ENCODE peak calls at places on chromosome 12, in seven cellular contexts. F is body of pancreas; H is left lung; N is PC-3; I is psoas muscle; P is upper lobe of right lung; C is CD8-positive, alpha-beta T cell. A is an unnamed sample. For H3K27me3 and H3K4me1, the result is how much of the 10 kb centered on the place peaks cover.

GRCh38 chr12:71610036-71610795 is 53.4 kb downstream of the ZFC3H1 start:
- ATAC-seq in H (no peak), F (no peak), C (peak), P (no peak), I (no peak), N (no peak), A (no peak)

GRCh38 chr12:117718559-117718958 is 250.2 kb downstream of the KSR2 start:
- ATAC-seq in H (no peak), C (no peak), P (no peak), N (no peak), F (no peak), I (peak), A (no peak)

GRCh38 chr12:63045020-63045860 is 105.8 kb downstream of the AVPR1A start:
- ATAC-seq in N (peak), C (no peak), F (peak), H (no peak), I (no peak), P (no peak), A (no peak)

GRCh38 chr12:11794311-11794710 is 144.8 kb downstream of the ETV6 start:
- ATAC-seq in H (no peak), I (peak), N (no peak), C (no peak), F (peak), P (no peak), A (peak)

GRCh38 chr12:54439096-54439495 is 20.0 kb upstream of the ITGA5 start:
- ATAC-seq in N (no peak), F (no peak), C (no peak), I (peak), H (peak), P (no peak), A (peak)

GRCh38 chr12:114655934-114656697 is 27.9 kb downstream of the TBX3 start:
- ATAC-seq in I (no peak), F (no peak), C (no peak), H (no peak), N (peak), P (peak), A (no peak)

GRCh38 chr12:45183263-45183662 is 32.6 kb upstream of the ANO6 start:
- ATAC-seq in F (no peak), H (peak), N (no peak), I (no peak), C (no peak), P (no peak), A (no peak)

GRCh38 chr12:1917172-1918070 is 1.0 kb downstream of the CACNA2D4 start:
- ATAC-seq in H (peak), I (no peak), F (no peak), C (no peak), P (peak), N (no peak), A (no peak)

GRCh38 chr12:52316701-52317100 is 4.5 kb downstream of the KRT83 start:
- ATAC-seq in C (no peak), H (no peak), I (no peak), F (no peak), P (no peak), N (no peak), A (no peak)

GRCh38 chr12:2853626-2854025 is 3.2 kb downstream of the TEX52 start:
- ATAC-seq in F (peak), C (peak), H (peak), N (peak), P (peak), I (peak), A (peak)

GRCh38 chr12:50188875-50189575 is 21.9 kb upstream of the CERS5 start:
- ATAC-seq in N (no peak), I (no peak), P (no peak), F (no peak), H (no peak), C (no peak), A (no peak)

GRCh38 chr12:47014474-47014873 is 64.9 kb upstream of the PCED1B start:
- ATAC-seq in N (peak), C (no peak), P (no peak), H (peak), F (no peak), I (no peak), A (no peak)

GRCh38 chr12:55712700-55713415 is 3.0 kb upstream of the BLOC1S1 start:
- ATAC-seq in C (no peak), F (no peak), H (no peak), P (no peak), N (no peak), I (peak), A (no peak)

GRCh38 chr12:91091916-91092715 is 19.2 kb downstream of the LUM start:
- ATAC-seq in P (no peak), F (no peak), C (no peak), H (no peak), I (no peak), N (no peak), A (no peak)

GRCh38 chr12:51910168-51910567 is 2.9 kb downstream of the ACVRL1 start:
- ATAC-seq in N (no peak), H (no peak), P (no peak), I (no peak), C (no peak), F (no peak), A (no peak)

GRCh38 chr12:30858471-30858870 is 68.1 kb upstream of the TSPAN11 start:
- ATAC-seq in H (no peak), C (no peak), F (no peak), P (no peak), N (no peak), I (no peak), A (no peak)

GRCh38 chr12:118680361-118680963 is 300.9 kb upstream of the SRRM4 start:
- ATAC-seq in C (no peak), N (no peak), I (no peak), H (no peak), F (no peak), P (no peak), A (no peak)

GRCh38 chr12:112115259-112116045 is 6.9 kb upstream of the NAA25 start:
- ATAC-seq in F (no peak), I (no peak), H (no peak), P (no peak), C (no peak), N (no peak), A (no peak)

GRCh38 chr12:62750941-62751843 is 183.8 kb downstream of the PPM1H start:
- ATAC-seq in F (no peak), C (no peak), N (peak), I (no peak), P (no peak), H (peak), A (no peak)

GRCh38 chr12:119296535-119296934 is 38.0 kb upstream of the CCDC60 start:
- ATAC-seq in F (no peak), H (no peak), N (no peak), C (no peak), P (no peak), I (no peak), A (no peak)

GRCh38 chr12:3432176-3432742 is 58.7 kb upstream of the PRMT8 start:
- ATAC-seq in C (no peak), F (peak), I (no peak), N (no peak), P (peak), H (peak), A (no peak)

GRCh38 chr12:99278899-99279298 is 368.7 kb upstream of the GARIN6 start:
- ATAC-seq in F (no peak), P (no peak), C (no peak), N (no peak), I (no peak), H (no peak), A (no peak)

GRCh38 chr12:116055895-116056607 is 221.4 kb downstream of the MED13L start:
- ATAC-seq in P (no peak), H (no peak), C (no peak), N (no peak), I (no peak), F (no peak), A (no peak)

GRCh38 chr12:108442077-108442476 is 73.0 kb upstream of the FICD start:
- ATAC-seq in F (no peak), N (no peak), I (no peak), P (no peak), C (no peak), H (no peak), A (no peak)

GRCh38 chr12:21678959-21679358 is 21.3 kb upstream of the LDHB start:
- ATAC-seq in C (no peak), I (no peak), H (no peak), P (no peak), F (no peak), N (no peak), A (no peak)

GRCh38 chr12:75341873-75342272 is 7.4 kb downstream of the GLIPR1L1 start:
- ATAC-seq in N (no peak), I (no peak), C (no peak), F (no peak), H (no peak), P (no peak), A (no peak)

GRCh38 chr12:86914716-86915115 is 658.5 kb upstream of the MGAT4C start:
- ATAC-seq in F (no peak), H (peak), N (peak), I (no peak), C (no peak), P (no peak), A (no peak)

GRCh38 chr12:62751844-62752155 is 183.2 kb downstream of the PPM1H start:
- ATAC-seq in F (no peak), C (no peak), N (no peak), I (no peak), P (no peak), H (no peak), A (no peak)

GRCh38 chr12:12812605-12813119 is 484 bp upstream of the DDX47 start:
- ATAC-seq in H (no peak), P (no peak), C (no peak), N (no peak), I (no peak), F (no peak), A (no peak)

GRCh38 chr12:49389092-49389703 is 21.9 kb downstream of the SPATS2 start:
- ATAC-seq in H (no peak), F (no peak), I (peak), C (peak), N (no peak), P (peak), A (no peak)

DNA sequence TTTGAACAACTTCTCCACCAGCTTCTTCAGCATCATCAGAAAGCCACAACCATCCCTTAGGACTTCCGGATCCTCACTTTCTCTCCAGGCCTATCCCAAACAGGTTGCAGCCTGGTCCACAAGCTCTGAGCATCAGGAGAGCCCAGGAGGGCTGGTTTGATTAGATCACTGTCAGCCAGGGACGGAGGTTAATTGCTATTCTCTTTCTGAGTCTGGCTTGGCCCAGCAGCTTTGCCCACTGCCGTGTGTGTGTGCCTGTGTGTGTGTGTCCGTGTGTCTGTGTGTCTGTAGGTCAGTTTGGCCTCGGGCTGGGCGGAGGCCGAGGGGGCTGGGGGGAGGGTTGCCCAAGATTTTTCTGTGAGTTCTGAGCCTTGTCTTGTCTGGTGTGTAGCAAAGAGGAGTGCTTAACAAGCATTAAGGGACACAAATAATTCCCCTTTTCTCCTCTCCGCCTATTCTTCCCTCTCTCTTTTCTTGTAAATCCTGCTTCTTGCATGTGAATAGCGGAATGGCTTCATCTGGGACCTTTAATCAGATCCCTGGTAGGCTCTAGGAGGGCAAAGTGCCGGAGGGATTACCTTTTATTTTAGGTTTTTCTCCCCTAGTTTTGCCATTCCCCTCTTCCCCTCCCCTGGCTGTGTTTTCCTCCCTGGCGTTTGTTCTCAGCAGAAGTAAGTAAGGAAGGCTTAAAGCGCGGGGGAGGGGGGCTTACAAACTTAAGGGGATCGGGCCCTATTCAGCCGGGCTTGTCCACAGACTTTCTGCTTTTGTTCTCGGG is 138.2 kb upstream of the LHX5 start:
- ATAC-seq in F (no peak), C (no peak), P (no peak), N (no peak), H (no peak), I (no peak), A (no peak)
- H3K27me3 ChIP-seq in F (under half), C (under half), P (half or more), N (half or more), H (half or more), I (under half), A (half or more)

GRCh38 chr12:76872415-76872814 is 6.4 kb downstream of the CSRP2 start:
- ATAC-seq in H (no peak), P (no peak), F (no peak), C (no peak), I (no peak), N (no peak), A (no peak)

GRCh38 chr12:76876696-76877229 is 2.1 kb downstream of the CSRP2 start:
- ATAC-seq in C (no peak), H (no peak), N (no peak), I (no peak), F (no peak), P (no peak), A (no peak)

GRCh38 chr12:76874027-76874426 is 4.8 kb downstream of the CSRP2 start:
- ATAC-seq in F (no peak), P (no peak), H (no peak), N (no peak), C (no peak), I (no peak), A (no peak)

GRCh38 chr12:76871751-76872150 is 7.1 kb downstream of the CSRP2 start:
- ATAC-seq in F (no peak), C (no peak), N (no peak), H (no peak), P (no peak), I (no peak), A (no peak)

DNA sequence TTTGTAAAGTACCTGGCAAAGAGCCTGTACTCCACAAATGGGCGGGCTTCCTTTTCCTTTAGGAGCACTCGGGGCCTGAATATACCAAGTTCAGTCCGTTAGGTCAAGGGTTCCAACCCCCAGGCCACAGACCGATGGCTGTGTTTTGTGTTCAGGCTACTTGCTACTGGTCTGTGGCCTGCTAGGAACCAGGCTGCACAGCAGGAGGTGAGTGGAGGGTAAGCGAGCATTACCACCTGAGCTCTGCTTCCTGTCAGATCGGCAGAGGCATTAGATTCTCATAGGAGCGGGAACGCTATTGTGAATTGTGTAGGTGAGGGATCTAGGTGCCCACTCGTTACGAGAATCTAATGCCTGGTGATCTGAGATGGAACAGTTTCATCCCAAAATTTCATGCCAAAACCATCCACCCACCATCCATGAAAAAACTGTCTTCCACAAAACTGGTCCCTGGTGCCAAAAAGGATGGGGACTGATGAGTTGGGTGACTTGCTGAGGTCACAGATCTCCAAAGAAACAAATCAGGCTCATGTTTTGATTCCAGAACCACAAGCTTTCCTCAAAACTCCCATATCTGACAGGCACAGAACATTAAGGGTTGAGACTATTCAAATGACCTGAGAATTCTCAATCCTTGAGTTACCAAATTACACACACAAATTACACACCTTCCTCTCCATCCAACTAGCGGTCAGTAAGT is 4.2 kb downstream of the CSRP2 start:
- ATAC-seq in C (no peak), H (no peak), N (no peak), F (no peak), I (no peak), P (no peak), A (no peak)
- H3K4me1 ChIP-seq in C (under half), H (under half), N (under half), F (under half), I (under half), P (under half), A (under half)

DNA sequence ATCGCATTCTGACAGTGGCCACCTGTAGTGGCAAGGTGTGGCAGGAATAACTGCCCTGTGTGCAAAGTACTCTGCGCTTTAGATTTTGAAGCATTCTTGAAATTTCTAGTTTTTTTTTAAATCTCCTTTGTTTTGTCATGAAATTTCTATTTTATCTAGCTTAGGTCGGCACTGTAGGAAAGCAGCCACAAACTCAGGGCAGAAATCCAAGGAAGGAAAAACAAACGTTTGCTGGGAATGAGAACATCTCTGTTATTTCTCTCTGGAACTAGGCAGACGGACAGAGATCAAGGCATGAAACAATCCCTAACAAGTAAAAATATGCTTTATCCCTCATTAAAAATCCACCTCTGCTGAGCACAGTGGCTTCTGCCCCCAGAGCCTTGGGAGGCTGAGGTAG is 1.3 kb upstream of the NR2C1 start:
- ATAC-seq in H (no peak), I (no peak), F (no peak), C (no peak), P (no peak), N (no peak), A (no peak)
- H3K27me3 ChIP-seq in H (under half), I (under half), F (under half), C (under half), P (under half), N (under half), A (under half)

DNA sequence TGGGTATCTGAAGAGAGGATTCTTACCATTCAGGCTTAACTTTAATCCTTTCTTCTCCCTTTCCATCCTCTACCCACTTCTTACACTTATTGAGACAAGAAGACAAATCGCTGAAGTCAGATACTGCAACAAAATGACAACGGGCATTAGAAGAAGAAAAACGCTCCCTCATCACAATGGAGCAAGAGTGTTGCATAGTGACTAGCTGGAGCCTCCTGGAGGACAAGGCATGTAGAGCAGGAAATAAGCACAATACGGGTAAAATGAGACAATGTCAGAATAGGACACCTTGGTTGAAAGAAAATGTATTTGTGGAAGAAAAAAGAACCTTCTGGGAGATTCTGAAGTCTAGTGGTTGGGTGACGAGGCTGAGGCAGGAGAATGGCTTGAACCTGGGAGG is 501.0 kb downstream of the RERGL start:
- ATAC-seq in I (no peak), H (peak), N (peak), C (no peak), F (peak), P (peak), A (no peak)
- H3K4me1 ChIP-seq in I (under half), H (under half), N (under half), C (under half), F (under half), P (under half), A (under half)

DNA sequence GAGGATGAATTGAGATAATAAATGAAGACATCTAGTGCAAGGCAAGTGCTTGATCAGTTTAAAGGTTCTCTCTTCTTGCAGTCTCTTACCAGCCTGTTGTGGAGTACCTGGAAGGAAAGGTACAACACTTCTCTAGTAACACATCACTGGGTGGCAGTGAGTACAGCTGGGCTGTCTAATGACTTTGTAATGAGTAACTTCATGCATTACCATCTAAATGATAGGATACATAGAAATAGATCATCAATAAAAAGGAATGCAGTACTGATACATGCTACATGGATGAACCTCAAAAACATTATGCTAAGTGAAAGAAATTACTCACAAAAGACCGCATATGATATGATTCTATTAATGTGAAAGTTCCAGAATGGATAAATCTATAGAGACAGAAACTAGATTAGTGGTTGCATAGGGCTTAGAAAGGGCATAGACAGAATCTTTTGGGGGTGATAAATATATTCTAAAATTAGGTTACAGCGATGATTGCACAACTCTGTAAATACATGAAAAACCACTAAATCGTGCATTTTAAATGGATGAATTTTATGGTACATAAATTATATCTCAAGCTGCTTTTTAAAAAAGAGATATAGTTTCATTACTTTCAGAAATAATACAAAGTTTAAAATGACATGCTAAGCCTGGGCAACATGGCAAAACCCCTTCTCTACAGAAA is 224.4 kb downstream of the CHST11 start:
- ATAC-seq in P (no peak), I (no peak), F (no peak), N (no peak), H (no peak), C (no peak), A (no peak)
- H3K27me3 ChIP-seq in P (under half), I (under half), F (under half), N (under half), H (under half), C (under half), A (under half)